ENCODE peak calls at places on chromosomes 5 and 9, in eight cellular contexts. K is prostate gland, N is stomach, H is transverse colon, F is HCT116, W is vagina, S is Panc1, X is spleen. J is an unnamed sample.

GRCh38 chr9:90942555-90942954 is 140.9 kb downstream of the SYK start:
- DNase-seq in H (peak), W (no peak), S (no peak), K (peak), X (no peak), N (no peak), F (no peak), J (no peak)

GRCh38 chr9:81999806-82000205 is 11.2 kb downstream of the SPATA31D1 start:
- DNase-seq in F (no peak), X (no peak), W (no peak), N (no peak), K (no peak), H (no peak), S (no peak), J (no peak)

GRCh38 chr9:133147412-133148271 is 16.1 kb downstream of the GBGT1 start:
- DNase-seq in H (peak), F (peak), N (peak), S (peak), K (peak), X (peak), W (no peak), J (peak)

GRCh38 chr5:142149363-142149762 is 40.8 kb downstream of the NDFIP1 start:
- DNase-seq in X (no peak), K (no peak), H (no peak), N (no peak), W (no peak), S (no peak), F (no peak), J (no peak)

GRCh38 chr9:112886351-112886750 is 4.3 kb downstream of the SLC46A2 start:
- DNase-seq in W (no peak), K (no peak), N (no peak), F (no peak), H (no peak), S (no peak), X (no peak), J (no peak)

GRCh38 chr9:29285818-29286217 is 1712.5 kb upstream of the C9orf72 start:
- DNase-seq in X (no peak), F (no peak), H (no peak), W (no peak), K (no peak), S (no peak), N (no peak), J (no peak)

GRCh38 chr5:52277101-52277500 is 510.6 kb upstream of the ITGA1 start:
- DNase-seq in N (no peak), F (no peak), W (no peak), H (no peak), X (no peak), S (no peak), K (no peak), J (no peak)

GRCh38 chr5:88656196-88656935 is 226.6 kb downstream of the MEF2C start:
- DNase-seq in S (no peak), F (no peak), N (no peak), K (no peak), X (no peak), H (no peak), W (no peak), J (no peak)

GRCh38 chr5:78560456-78560855 is 88.1 kb downstream of the LHFPL2 start:
- DNase-seq in X (no peak), H (no peak), W (no peak), N (no peak), F (no peak), K (no peak), S (no peak), J (peak)

GRCh38 chr5:19676895-19677294 is 311.1 kb downstream of the CDH18 start:
- DNase-seq in K (no peak), W (no peak), X (no peak), F (no peak), H (no peak), N (no peak), S (no peak), J (no peak)

GRCh38 chr9:129071526-129072131 is 9.3 kb upstream of the DOLPP1 start:
- DNase-seq in K (no peak), X (no peak), F (no peak), H (peak), W (no peak), S (no peak), N (peak), J (no peak)
- TF ChIP-seq POLR2AphosphoS5 in K (no peak), X (no peak), F (no peak), H (no peak), W (no peak), S (no peak), N (no peak), J (no peak)

GRCh38 chr5:24786108-24786507 is 141.3 kb upstream of the CDH10 start:
- DNase-seq in H (no peak), W (no peak), N (no peak), K (no peak), F (no peak), X (no peak), S (no peak), J (no peak)
- H3K27ac ChIP-seq in H (no peak), W (no peak), N (no peak), K (no peak), F (no peak), X (no peak), S (no peak), J (no peak)

GRCh38 chr9:83538172-83538889 is at the start of gene FRMD3:
- DNase-seq in S (no peak), F (peak), H (peak), X (peak), K (peak), W (no peak), N (peak), J (no peak)

GRCh38 chr9:83538890-83539238 is 663 bp upstream of the FRMD3 start:
- DNase-seq in W (no peak), S (no peak), H (no peak), X (no peak), N (no peak), K (no peak), F (no peak), J (no peak)

GRCh38 chr9:83544002-83544698 is 5.9 kb upstream of the FRMD3 start:
- DNase-seq in W (no peak), K (no peak), X (no peak), F (peak), S (peak), N (peak), H (peak), J (no peak)
- TF ChIP-seq CTCF in W (peak), K (peak), X (peak), F (peak), S (peak), N (peak), H (peak), J (peak)

DNA sequence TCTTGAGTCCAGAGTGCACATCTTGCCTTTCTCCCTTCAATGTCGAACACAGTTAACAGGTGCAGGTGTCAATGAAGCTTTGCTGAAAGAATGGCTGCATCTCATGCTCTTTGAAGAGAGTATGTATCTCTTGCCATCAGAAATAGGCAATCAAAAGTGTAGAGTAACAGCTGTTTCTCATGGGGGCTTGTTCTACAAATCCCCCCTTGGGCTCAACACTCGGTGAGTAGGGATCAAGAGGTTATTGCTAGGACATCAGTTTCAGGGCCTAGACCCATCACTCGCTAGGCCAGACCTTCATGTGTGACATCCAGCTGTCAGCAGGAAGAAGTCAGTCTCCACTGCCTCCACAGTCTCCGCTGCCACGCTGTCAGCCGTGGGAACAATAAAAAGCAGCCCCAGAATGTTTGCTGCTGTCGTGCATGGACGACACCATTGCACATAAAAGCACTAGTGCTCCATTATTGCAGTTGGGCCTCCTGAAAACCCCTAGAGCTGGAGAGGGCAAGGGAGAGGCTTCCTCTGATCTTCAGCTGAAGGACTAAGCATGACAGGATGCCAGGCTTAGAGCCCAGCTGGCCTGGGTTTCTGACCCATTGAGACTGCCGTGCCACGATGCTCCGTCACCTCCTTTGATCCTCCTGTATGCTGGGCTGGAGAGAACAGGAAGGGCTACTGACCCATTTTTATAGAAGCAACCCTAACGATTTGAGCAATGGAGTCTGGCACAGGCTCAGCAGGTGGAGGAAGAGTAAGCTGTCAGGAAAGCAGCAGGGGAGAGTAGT is 23.6 kb downstream of the TRAF1 start:
- DNase-seq in S (no peak), W (no peak), X (no peak), H (no peak), N (no peak), K (no peak), F (no peak), J (no peak)
- TF ChIP-seq POLR2AphosphoS5 in S (no peak), W (no peak), X (peak), H (no peak), N (no peak), K (no peak), F (no peak), J (no peak)

GRCh38 chr9:93062364-93062763 is 3.9 kb downstream of the SUSD3 start:
- DNase-seq in K (no peak), N (no peak), X (no peak), F (no peak), S (no peak), H (no peak), W (no peak), J (no peak)

GRCh38 chr9:93061791-93062299 is 3.3 kb downstream of the SUSD3 start:
- DNase-seq in X (peak), F (no peak), N (peak), W (no peak), S (no peak), K (no peak), H (peak), J (no peak)

GRCh38 chr9:93064392-93065124 is 6.1 kb downstream of the SUSD3 start:
- DNase-seq in F (no peak), X (peak), K (peak), H (peak), N (peak), S (no peak), W (no peak), J (no peak)

GRCh38 chr9:93066978-93067603 is 8.6 kb downstream of the SUSD3 start:
- DNase-seq in N (no peak), H (no peak), F (no peak), W (no peak), X (no peak), S (no peak), K (no peak), J (no peak)

DNA sequence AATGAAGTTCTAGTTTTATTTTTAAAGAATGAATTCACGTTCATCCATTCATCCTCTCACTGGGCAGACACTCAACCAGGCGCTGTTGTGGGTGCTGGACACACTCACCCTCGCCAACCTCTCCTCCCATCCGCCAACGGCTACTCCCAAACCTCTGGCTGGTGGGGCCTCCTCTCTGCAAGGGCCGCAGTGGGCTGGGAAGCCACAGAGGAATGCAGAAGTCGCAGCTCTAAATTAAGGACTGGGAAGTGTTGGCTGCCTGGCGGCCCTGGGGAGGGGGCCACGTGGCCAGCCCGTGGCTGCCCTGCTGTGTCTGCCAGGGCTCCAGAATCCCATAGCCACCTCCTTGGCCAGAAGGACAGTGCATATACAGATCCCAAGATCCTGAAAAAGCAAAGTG is 6.8 kb downstream of the SUSD3 start:
- DNase-seq in H (no peak), F (no peak), W (no peak), N (no peak), S (no peak), K (no peak), X (no peak), J (no peak)
- H3K27ac ChIP-seq in H (no peak), F (no peak), W (no peak), N (no peak), S (no peak), K (no peak), X (peak), J (no peak)

J was measured in esophagus muscularis mucosa.